ENCODE peak calls at places on chromosomes 4 and X, in four cellular contexts. F, L, D and X are unnamed samples. For H3K4me1 and H3K9me3, the result is how much of the 10 kb centered on the place peaks cover.

GRCh38 chr4:26717332-26717731 is 133.4 kb downstream of the TBC1D19 start:
- DNase-seq in F (no peak), L (no peak), D (no peak), X (no peak)

GRCh38 chrX:118679290-118679689 is 48.1 kb upstream of the IL13RA1 start:
- DNase-seq in F (no peak), L (no peak), D (no peak), X (no peak)

GRCh38 chrX:20952180-20952579 is 422.0 kb upstream of the CNKSR2 start:
- DNase-seq in F (no peak), L (no peak), D (no peak), X (no peak)

GRCh38 chrX:148499638-148500427 is 584 bp upstream of the AFF2 start:
- DNase-seq in F (no peak), L (no peak), D (no peak), X (no peak)

GRCh38 chr4:76292730-76293129 is 13.8 kb upstream of the STBD1 start:
- DNase-seq in F (no peak), L (no peak), D (no peak), X (no peak)

GRCh38 chrX:133698298-133698697 is 283.0 kb upstream of the GPC4 start:
- DNase-seq in F (no peak), L (no peak), D (no peak), X (no peak)

GRCh38 chrX:74465424-74465823 is 44.1 kb downstream of the SLC16A2 start:
- DNase-seq in F (no peak), L (no peak), D (no peak), X (no peak)

GRCh38 chr4:176539785-176540175 is 220.0 kb downstream of the SPCS3 start:
- DNase-seq in F (no peak), L (no peak), D (no peak), X (no peak)

GRCh38 chr4:170047774-170048354 is 21.7 kb upstream of the MFAP3L start:
- DNase-seq in F (peak), L (no peak), D (no peak), X (peak)

GRCh38 chrX:15311119-15311518 is 4.3 kb downstream of the ASB11 start:
- DNase-seq in F (no peak), L (no peak), D (no peak), X (no peak)

GRCh38 chr4:123838426-123838825 is 441.8 kb downstream of the SPRY1 start:
- DNase-seq in F (no peak), L (no peak), D (no peak), X (no peak)

GRCh38 chrX:40009462-40009851 is 88.3 kb downstream of the BCOR start:
- DNase-seq in F (no peak), L (peak), D (no peak), X (no peak)

GRCh38 chrX:19638968-19639539 is 123.7 kb upstream of the MAP3K15 start:
- DNase-seq in F (no peak), L (no peak), D (no peak), X (no peak)

GRCh38 chr4:86242677-86243076 is 117.2 kb downstream of the MAPK10 start:
- DNase-seq in F (no peak), L (no peak), D (no peak), X (no peak)

GRCh38 chrX:13258725-13259124 is 61.1 kb downstream of the ATXN3L start:
- DNase-seq in F (no peak), L (no peak), D (no peak), X (no peak)

GRCh38 chr4:82957045-82957444 is 53.6 kb downstream of the LIN54 start:
- DNase-seq in F (no peak), L (no peak), D (no peak), X (no peak)

GRCh38 chr4:138090918-138091659 is 151.1 kb downstream of the SLC7A11 start:
- DNase-seq in F (no peak), L (no peak), D (no peak), X (no peak)

GRCh38 chr4:122733805-122734155 is 1.3 kb downstream of the BBS12 start:
- DNase-seq in F (no peak), L (no peak), D (no peak), X (no peak)

GRCh38 chrX:150543230-150544155 is 24.9 kb upstream of the MTM1 start:
- DNase-seq in F (no peak), L (no peak), D (no peak), X (no peak)
- H3K4me1 ChIP-seq in F (under half), L (under half), D (under half), X (under half)

DNA sequence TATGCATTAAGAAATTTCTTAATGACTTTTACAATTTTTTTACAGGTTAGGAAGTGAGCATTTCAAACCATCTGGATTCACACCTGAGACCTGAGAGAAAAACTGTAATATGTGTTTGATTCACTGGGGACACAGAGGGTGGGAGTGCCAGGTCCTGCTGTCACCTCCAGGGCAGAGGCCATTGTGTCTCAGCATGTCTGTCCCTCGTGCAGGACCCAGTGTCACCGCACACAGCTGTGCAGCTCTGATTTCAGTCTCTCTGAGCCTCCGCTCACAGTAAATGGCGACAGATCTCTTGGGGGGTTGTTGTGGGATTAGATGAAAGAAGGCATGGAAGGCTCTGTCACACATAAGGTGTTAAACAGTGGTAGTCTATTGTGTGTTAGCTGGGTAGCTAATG is 23.0 kb upstream of the CLDN24 start:
- DNase-seq in F (no peak), L (no peak), D (no peak), X (no peak)
- H3K9me3 ChIP-seq in F (under half), L (under half), D (under half), X (under half)

GRCh38 chr4:184398741-184399504 is 75.4 kb downstream of the IRF2 start:
- DNase-seq in F (no peak), L (no peak), D (no peak), X (no peak)
- H3K27ac ChIP-seq in F (no peak), L (peak), D (no peak), X (no peak)

DNA sequence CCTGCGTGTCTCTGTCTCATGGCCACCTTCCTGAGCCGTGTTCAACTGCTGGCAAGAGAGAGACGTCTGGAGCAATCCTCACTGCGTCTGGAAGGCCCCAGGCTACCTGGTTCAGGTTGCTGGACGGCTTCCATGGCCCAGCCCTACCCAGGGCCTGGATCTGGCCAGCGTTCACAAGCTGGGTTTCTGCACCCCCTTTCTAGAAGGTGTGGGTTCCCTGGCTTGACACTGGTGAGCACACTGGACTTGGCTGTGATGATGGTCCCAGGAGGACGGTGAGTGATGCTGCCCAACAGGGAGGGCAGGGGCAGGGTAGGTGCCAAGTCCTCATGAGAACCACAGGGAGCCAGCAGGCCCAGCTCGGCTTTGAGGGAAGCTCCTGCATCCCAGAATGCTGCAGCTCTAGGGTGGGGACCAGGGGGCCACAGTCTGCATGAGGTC is 63.4 kb downstream of the HTRA3 start:
- DNase-seq in F (no peak), L (no peak), D (no peak), X (no peak)
- H3K4me1 ChIP-seq in F (under half), L (under half), D (under half), X (under half)